ENCODE peak calls at places on chromosomes 13 and 19, in six cellular contexts. T, E, M, A, F and S are unnamed samples.

GRCh38 chr19:53828531-53828930 is 4.4 kb upstream of the NLRP12 start:
- DNase-seq in M (no peak), F (no peak), T (no peak), A (no peak), E (no peak), S (no peak)

GRCh38 chr13:37870895-37871550 is 1.5 kb upstream of the TRPC4 start:
- DNase-seq in T (peak; percentile 68), M (no peak), A (no peak), F (peak; percentile 64), E (no peak), S (no peak)

GRCh38 chr19:28239270-28239669 is 973.7 kb downstream of the UQCRFS1 start:
- DNase-seq in M (no peak), A (no peak), T (no peak), E (no peak), F (no peak), S (peak; percentile 14)

GRCh38 chr19:47434088-47434487 is 14.8 kb upstream of the MEIS3 start:
- DNase-seq in E (no peak), F (no peak), M (no peak), A (no peak), T (no peak), S (peak; percentile 62)

GRCh38 chr13:21344662-21345176 is 114.4 kb downstream of the ZDHHC20 start:
- DNase-seq in E (no peak), M (no peak), F (no peak), T (no peak), A (no peak), S (peak; percentile 72)

GRCh38 chr13:98751397-98752110 is 918 bp downstream of the SLC15A1 start:
- DNase-seq in A (no peak), M (no peak), T (peak; percentile 28), E (no peak), F (peak; percentile 41), S (no peak)

GRCh38 chr19:14127929-14128509 is 8.4 kb downstream of the ASF1B start:
- DNase-seq in T (no peak), F (peak; percentile 23), A (no peak), E (no peak), M (no peak), S (no peak)

GRCh38 chr19:43290568-43291359 is 21.4 kb upstream of the PSG9 start:
- DNase-seq in E (no peak), F (no peak), A (no peak), M (no peak), T (peak; percentile 23), S (peak; percentile 15)

GRCh38 chr19:45492137-45492626 is 4.7 kb downstream of the RTN2 start:
- DNase-seq in T (no peak), F (no peak), M (no peak), E (no peak), A (no peak), S (no peak)

GRCh38 chr13:40220299-40220935 is 446.0 kb downstream of the FOXO1 start:
- DNase-seq in E (no peak), T (no peak), A (no peak), F (peak; percentile 2), M (no peak), S (no peak)

GRCh38 chr13:78098249-78098648 is 179.6 kb upstream of the EDNRB start:
- DNase-seq in F (no peak), A (no peak), E (no peak), M (no peak), T (no peak), S (no peak)

GRCh38 chr13:107883561-107884175 is 331.7 kb downstream of the LIG4 start:
- DNase-seq in F (peak; percentile 60), E (no peak), A (no peak), T (peak; percentile 2), M (no peak), S (no peak)

GRCh38 chr19:53865918-53866696 is 1.6 kb upstream of the MYADM start:
- DNase-seq in F (peak; percentile 92), E (no peak), M (no peak), A (peak; percentile 59), T (no peak), S (peak; percentile 54)

GRCh38 chr13:50357586-50358118 is 342.4 kb downstream of the KCNRG start:
- DNase-seq in M (peak; percentile 86), E (peak; percentile 57), A (no peak), F (peak; percentile 68), T (peak; percentile 64), S (no peak)

GRCh38 chr19:31537136-31537535 is 187.9 kb upstream of the TSHZ3 start:
- DNase-seq in T (no peak), E (no peak), F (no peak), A (no peak), M (no peak), S (no peak)

GRCh38 chr13:102286326-102286725 is 115.5 kb downstream of the FGF14 start:
- DNase-seq in E (peak; percentile 98), A (no peak), T (peak; percentile 97), M (no peak), F (peak; percentile 4), S (no peak)

GRCh38 chr13:38667526-38668094 is 19.3 kb upstream of the FREM2 start:
- DNase-seq in T (no peak), A (no peak), M (no peak), F (no peak), E (no peak), S (no peak)

GRCh38 chr13:57612568-57612967 is 19.0 kb upstream of the PCDH17 start:
- DNase-seq in T (no peak), A (no peak), M (peak; percentile 53), F (no peak), E (no peak), S (no peak)

GRCh38 chr19:13707901-13708300 is 56.4 kb upstream of the MRI1 start:
- DNase-seq in F (no peak), E (no peak), M (peak; percentile 47), T (no peak), A (no peak), S (no peak)

GRCh38 chr19:18386543-18387251 is 739 bp downstream of the GDF15 start:
- DNase-seq in T (no peak), A (no peak), F (peak; percentile 62), E (no peak), M (no peak), S (no peak)

GRCh38 chr19:40416918-40417713 is 3.9 kb upstream of the PRX start:
- DNase-seq in F (no peak), M (no peak), A (no peak), T (peak; percentile 40), E (no peak), S (no peak)

GRCh38 chr19:7748756-7749155 is 1.4 kb upstream of the CD209 start:
- DNase-seq in T (peak; percentile 55), F (no peak), M (no peak), A (no peak), E (no peak), S (peak; percentile 55)

GRCh38 chr19:35717665-35718344 is at the start of gene KMT2B:
- DNase-seq in T (peak; percentile 94), F (peak; percentile 98), E (no peak), A (no peak), M (peak; percentile 95), S (peak; percentile 94)

GRCh38 chr19:16200038-16200775 is 2.5 kb downstream of the AP1M1 start:
- DNase-seq in E (no peak), M (no peak), A (no peak), T (no peak), F (peak; percentile 60), S (peak; percentile 61)

GRCh38 chr19:19460761-19461265 is 54.5 kb downstream of the TSSK6 start:
- DNase-seq in A (no peak), E (no peak), T (no peak), F (no peak), M (no peak), S (no peak)

GRCh38 chr19:30063184-30064020 is 121.4 kb downstream of the URI1 start:
- DNase-seq in M (no peak), F (no peak), A (no peak), E (no peak), T (no peak), S (no peak)

GRCh38 chr19:7766535-7766934 is 3.5 kb downstream of the CLEC4M start:
- DNase-seq in F (no peak), A (no peak), T (no peak), E (no peak), M (no peak), S (no peak)

GRCh38 chr19:45164577-45165335 is 4.0 kb upstream of the NKPD1 start:
- DNase-seq in A (peak; percentile 28), E (no peak), M (no peak), F (peak; percentile 54), T (peak; percentile 62), S (peak; percentile 88)

GRCh38 chr19:49150106-49150943 is 4.9 kb downstream of the HRC start:
- DNase-seq in E (no peak), A (peak; percentile 55), T (peak; percentile 77), F (peak; percentile 92), M (peak; percentile 80), S (peak; percentile 83)

GRCh38 chr13:84940801-84941200 is 858.4 kb downstream of the SLITRK6 start:
- DNase-seq in T (no peak), F (no peak), E (no peak), A (no peak), M (no peak), S (no peak)

GRCh38 chr13:76522083-76522755 is 364.0 kb downstream of the KCTD12 start:
- DNase-seq in E (no peak), A (no peak), F (peak; percentile 51), M (no peak), T (peak; percentile 55), S (no peak)